ENCODE peak calls at places on chromosomes 3 and 15, in four cellular contexts. One of them, this sample, is unnamed.

GRCh38 chr3:13095408-13095861 is 22.2 kb upstream of the IQSEC1 start:
- DNase-seq in HepG2: no peak
- DNase-seq in H1: no peak
- DNase-seq in K562: no peak
- DNase-seq in this sample: no peak

GRCh38 chr3:177512945-177513671 is 315.8 kb upstream of the TBL1XR1 start:
- DNase-seq in HepG2: peak; percentile 90
- DNase-seq in K562: no peak
- DNase-seq in H1: no peak
- DNase-seq in this sample: no peak

GRCh38 chr3:8538904-8539303 is 37.3 kb downstream of the LMCD1 start:
- DNase-seq in HepG2: peak; percentile 15
- DNase-seq in H1: no peak
- DNase-seq in K562: no peak
- DNase-seq in this sample: no peak

GRCh38 chr3:113214917-113215595 is 3.7 kb downstream of the BOC start:
- DNase-seq in K562: no peak
- DNase-seq in H1: no peak
- DNase-seq in HepG2: no peak
- DNase-seq in this sample: no peak

GRCh38 chr3:122555275-122556071 is 8.6 kb downstream of the PARP9 start:
- DNase-seq in H1: no peak
- DNase-seq in HepG2: no peak
- DNase-seq in K562: no peak
- DNase-seq in this sample: no peak

GRCh38 chr15:50049871-50050270 is 69.2 kb downstream of the ATP8B4 start:
- DNase-seq in HepG2: no peak
- DNase-seq in H1: no peak
- DNase-seq in K562: no peak
- DNase-seq in this sample: no peak

GRCh38 chr3:46334911-46335478 is 18.9 kb upstream of the CCR2 start:
- DNase-seq in K562: no peak
- DNase-seq in HepG2: no peak
- DNase-seq in H1: no peak
- DNase-seq in this sample: no peak

GRCh38 chr15:48355377-48355776 is 24.1 kb downstream of the DUT start:
- DNase-seq in H1: no peak
- DNase-seq in K562: no peak
- DNase-seq in HepG2: peak; percentile 54
- DNase-seq in this sample: no peak

GRCh38 chr3:121529308-121529707 is 16.5 kb downstream of the POLQ start:
- DNase-seq in HepG2: peak; percentile 3
- DNase-seq in K562: peak; percentile 19
- DNase-seq in H1: no peak
- DNase-seq in this sample: no peak

GRCh38 chr3:50517721-50518206 is 14.3 kb upstream of the CACNA2D2 start:
- DNase-seq in H1: no peak
- DNase-seq in K562: no peak
- DNase-seq in HepG2: no peak
- DNase-seq in this sample: no peak

GRCh38 chr3:101203411-101203810 is 117.0 kb downstream of the IMPG2 start:
- DNase-seq in K562: no peak
- DNase-seq in H1: no peak
- DNase-seq in HepG2: no peak
- DNase-seq in this sample: no peak

GRCh38 chr15:65583701-65584100 is 27.2 kb downstream of the INTS14 start:
- DNase-seq in K562: no peak
- DNase-seq in H1: no peak
- DNase-seq in HepG2: peak; percentile 37
- DNase-seq in this sample: no peak

GRCh38 chr15:57582080-57582479 is 9.6 kb upstream of the MYZAP start:
- DNase-seq in H1: no peak
- DNase-seq in K562: no peak
- DNase-seq in HepG2: no peak
- DNase-seq in this sample: no peak

GRCh38 chr15:39747326-39747725 is 35.3 kb downstream of the FSIP1 start:
- DNase-seq in H1: no peak
- DNase-seq in HepG2: no peak
- DNase-seq in K562: no peak
- DNase-seq in this sample: no peak

GRCh38 chr3:125151916-125152315 is 60.6 kb downstream of the SLC12A8 start:
- DNase-seq in HepG2: no peak
- DNase-seq in K562: no peak
- DNase-seq in H1: no peak
- DNase-seq in this sample: no peak

GRCh38 chr15:59688383-59688887 is 685 bp downstream of the BNIP2 start:
- DNase-seq in K562: no peak
- DNase-seq in H1: no peak
- DNase-seq in HepG2: peak; percentile 42
- DNase-seq in this sample: peak; percentile 6

GRCh38 chr15:59687831-59688230 is 1.3 kb downstream of the BNIP2 start:
- DNase-seq in K562: no peak
- DNase-seq in H1: no peak
- DNase-seq in HepG2: peak; percentile 15
- DNase-seq in this sample: no peak

GRCh38 chr15:59688888-59689625 is at the start of gene BNIP2:
- DNase-seq in H1: peak; percentile 96
- DNase-seq in K562: peak; percentile 93
- DNase-seq in HepG2: peak; percentile 93
- DNase-seq in this sample: peak; percentile 94

GRCh38 chr15:59689626-59690236 is 611 bp upstream of the BNIP2 start:
- DNase-seq in HepG2: peak; percentile 57
- DNase-seq in K562: no peak
- DNase-seq in H1: peak; percentile 7
- DNase-seq in this sample: peak; percentile 55

GRCh38 chr15:59691194-59691805 is 2.2 kb upstream of the BNIP2 start:
- DNase-seq in K562: no peak
- DNase-seq in HepG2: peak; percentile 28
- DNase-seq in H1: no peak
- DNase-seq in this sample: peak; percentile 39
- TF ChIP-seq MAX in K562: no peak
- TF ChIP-seq MAX in HepG2: no peak
- TF ChIP-seq MAX in H1: no peak
- TF ChIP-seq MAX in this sample: no peak

GRCh38 chr15:68561901-68562300 is 16.9 kb upstream of the CORO2B start:
- DNase-seq in H1: no peak
- DNase-seq in K562: no peak
- DNase-seq in HepG2: no peak
- DNase-seq in this sample: no peak

GRCh38 chr15:68560501-68561113 is 18.2 kb upstream of the CORO2B start:
- DNase-seq in HepG2: no peak
- DNase-seq in K562: no peak
- DNase-seq in H1: no peak
- DNase-seq in this sample: no peak

GRCh38 chr15:68558318-68559305 is 20.2 kb upstream of the CORO2B start:
- DNase-seq in K562: no peak
- DNase-seq in HepG2: no peak
- DNase-seq in H1: no peak
- DNase-seq in this sample: no peak

GRCh38 chr15:68559342-68560310 is 19.2 kb upstream of the CORO2B start:
- DNase-seq in H1: peak; percentile 80
- DNase-seq in K562: peak; percentile 86
- DNase-seq in HepG2: peak; percentile 33
- DNase-seq in this sample: peak; percentile 56

DNA sequence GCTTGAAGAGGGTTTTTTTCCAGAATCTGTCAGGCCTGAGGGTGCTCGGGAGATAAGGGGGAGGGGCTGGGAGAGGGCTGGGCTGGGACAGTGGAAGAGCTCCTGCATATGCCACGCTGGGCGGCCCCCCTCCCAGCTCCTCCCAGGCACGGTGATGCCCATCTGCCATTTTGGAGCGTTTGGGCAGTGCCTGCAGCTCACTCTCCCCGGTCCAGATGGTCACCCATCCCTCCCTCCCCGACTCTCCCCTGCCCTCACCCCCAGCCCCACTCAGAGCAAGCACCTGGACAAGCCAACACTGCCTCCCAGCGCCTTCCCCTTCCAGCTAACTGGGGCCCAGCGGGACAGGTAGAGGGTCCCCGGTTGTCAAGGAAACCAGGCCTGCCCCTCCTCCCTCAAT is 17.6 kb upstream of the CORO2B start:
- DNase-seq in H1: no peak
- DNase-seq in K562: no peak
- DNase-seq in HepG2: no peak
- DNase-seq in this sample: no peak
- TF ChIP-seq FOSL1 in H1: no peak
- TF ChIP-seq FOSL1 in K562: no peak
- TF ChIP-seq FOSL1 in HepG2: no peak
- TF ChIP-seq FOSL1 in this sample: no peak

DNA sequence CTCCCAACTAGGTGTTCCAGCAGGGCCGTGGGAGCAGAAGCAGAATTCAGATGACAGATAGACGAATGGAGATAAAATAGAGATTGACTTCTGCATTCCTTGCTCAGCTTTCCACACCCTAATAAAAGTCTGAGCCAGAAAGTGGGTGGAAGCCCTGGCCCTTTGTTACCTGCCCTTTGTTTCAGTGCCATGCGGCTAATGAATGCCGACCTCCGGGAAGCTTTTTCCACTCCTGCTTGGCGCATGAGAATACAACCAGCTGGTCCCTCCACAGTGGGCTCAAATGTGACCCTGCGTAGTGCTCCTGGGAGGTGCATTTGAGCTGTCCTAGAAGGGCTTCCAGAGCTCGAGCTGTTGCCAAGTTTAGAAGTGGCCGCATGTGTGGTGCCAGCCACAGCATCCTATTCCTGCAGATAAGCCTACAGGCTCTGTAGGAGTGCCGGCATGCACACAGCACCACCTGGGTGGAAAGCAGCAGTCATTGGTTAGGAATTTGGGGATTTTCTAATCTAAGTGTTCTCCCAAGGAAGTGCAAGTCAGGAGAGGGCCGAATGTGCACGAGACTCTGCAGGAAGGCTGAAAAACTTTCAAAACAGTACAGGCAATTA is 94.6 kb downstream of the SLCO3A1 start:
- DNase-seq in HepG2: no peak
- DNase-seq in H1: peak; percentile 56
- DNase-seq in K562: no peak
- DNase-seq in this sample: no peak
- TF ChIP-seq MAX in HepG2: no peak
- TF ChIP-seq MAX in H1: peak; percentile 88
- TF ChIP-seq MAX in K562: no peak
- TF ChIP-seq MAX in this sample: no peak

DNA sequence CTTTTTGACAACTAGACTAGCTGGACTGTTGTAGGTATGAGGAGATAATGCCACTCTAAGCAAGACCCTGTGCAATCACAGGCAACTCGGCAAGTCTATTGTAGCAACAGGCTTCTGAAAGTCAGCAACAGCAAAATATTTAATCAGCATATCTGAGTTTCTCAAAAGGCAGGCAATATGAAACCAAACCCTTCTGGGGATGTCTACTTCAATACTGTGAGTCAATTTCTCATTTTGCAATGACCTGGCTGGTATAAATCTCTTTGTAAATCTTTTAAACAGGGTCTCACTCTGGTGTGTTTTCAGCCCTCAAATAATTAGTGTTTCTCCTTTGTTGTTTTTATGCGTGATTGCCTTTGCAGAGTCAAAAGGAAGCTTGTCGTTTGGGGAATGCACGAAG is 1044.5 kb downstream of the NTRK3 start:
- DNase-seq in H1: no peak
- DNase-seq in HepG2: no peak
- DNase-seq in K562: no peak
- DNase-seq in this sample: no peak
- TF ChIP-seq FOSL1 in H1: no peak
- TF ChIP-seq FOSL1 in HepG2: no peak
- TF ChIP-seq FOSL1 in K562: no peak
- TF ChIP-seq FOSL1 in this sample: no peak